ENCODE peak calls at places on chromosomes 13 and 19, in six cellular contexts. W is nephron progenitor cell; D is NB4; I is WERI-Rb-1; S is BJ; V is CD4-positive, alpha-beta T cell. A is an unnamed sample.

GRCh38 chr13:104008075-104008474 is 941.9 kb upstream of the SLC10A2 start:
- DNase-seq in W (no peak), D (no peak), I (peak), S (no peak), V (no peak), A (no peak)

GRCh38 chr13:106623799-106624198 is 55.9 kb upstream of the ARGLU1 start:
- DNase-seq in W (no peak), D (no peak), I (no peak), S (no peak), V (no peak), A (no peak)

GRCh38 chr13:32179708-32180107 is 135.5 kb downstream of the ZAR1L start:
- DNase-seq in W (no peak), D (no peak), I (no peak), S (no peak), V (no peak), A (no peak)

GRCh38 chr19:16001481-16002312 is 52.9 kb downstream of the OR10H4 start:
- DNase-seq in W (no peak), D (peak), I (no peak), S (no peak), V (no peak), A (peak)

GRCh38 chr19:58001895-58002369 is 688 bp downstream of the ZNF606 start:
- DNase-seq in W (peak), D (no peak), I (no peak), S (no peak), V (no peak), A (peak)

GRCh38 chr19:2867025-2867991 is at the start of gene ZNF556:
- DNase-seq in W (no peak), D (peak), I (peak), S (no peak), V (no peak), A (peak)

GRCh38 chr13:110746443-110746842 is 32.9 kb downstream of the ING1 start:
- DNase-seq in W (no peak), D (no peak), I (no peak), S (no peak), V (no peak), A (no peak)

GRCh38 chr19:2446390-2446789 is 10.4 kb downstream of the LMNB2 start:
- DNase-seq in W (no peak), D (no peak), I (peak), S (no peak), V (no peak), A (peak)

GRCh38 chr19:19170053-19170945 is at the start of gene MEF2B:
- DNase-seq in W (peak), D (peak), I (peak), S (no peak), V (peak), A (peak)

GRCh38 chr13:36420437-36420891 is 11.8 kb upstream of the CCNA1 start:
- DNase-seq in W (peak), D (peak), I (peak), S (no peak), V (peak), A (peak)

GRCh38 chr19:45069056-45069455 is 7.2 kb downstream of the ZNF296 start:
- DNase-seq in W (no peak), D (no peak), I (peak), S (no peak), V (no peak), A (no peak)

GRCh38 chr13:74111399-74111798 is 22.8 kb downstream of the KLF12 start:
- DNase-seq in W (no peak), D (no peak), I (no peak), S (no peak), V (no peak), A (no peak)

DNA sequence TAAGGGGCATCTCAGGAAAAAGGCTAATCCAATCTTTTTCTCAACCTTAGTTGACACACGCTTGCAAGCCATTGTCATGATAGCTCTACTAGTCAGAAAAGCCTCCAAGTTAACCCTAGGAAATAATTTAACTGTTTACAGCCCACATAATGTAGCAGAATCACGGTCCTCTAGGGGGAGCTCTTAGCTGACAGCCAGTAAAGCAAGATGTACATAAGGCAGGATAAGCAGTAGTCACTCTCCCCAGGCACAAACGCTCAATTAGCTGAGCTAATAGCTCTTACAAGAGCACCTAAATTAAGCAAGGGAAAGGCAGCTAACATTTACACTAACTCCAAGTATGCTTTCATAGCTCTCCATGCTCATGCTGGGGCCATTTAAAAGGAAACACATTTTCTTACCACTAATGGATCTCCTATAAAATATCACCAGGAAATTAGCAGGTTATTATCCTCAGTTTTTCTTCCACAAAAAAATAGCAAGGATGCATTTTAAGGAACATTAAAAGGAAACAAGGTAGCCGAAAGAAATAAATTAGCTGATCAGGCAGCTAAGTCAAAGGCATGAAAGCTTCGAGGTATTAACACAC is 33.7 kb upstream of the ZSCAN5A start:
- DNase-seq in W (no peak), D (peak), I (peak), S (no peak), V (no peak), A (no peak)
- TF ChIP-seq CTCF in W (no peak), D (peak), I (peak), S (peak), V (peak), A (peak)

GRCh38 chr19:4656102-4656501 is 14.0 kb downstream of the MYDGF start:
- DNase-seq in W (no peak), D (no peak), I (no peak), S (no peak), V (no peak), A (no peak)
- TF ChIP-seq CTCF in W (no peak), D (no peak), I (no peak), S (no peak), V (no peak), A (no peak)

GRCh38 chr13:44739120-44739519 is 163.0 kb upstream of the TSC22D1 start:
- DNase-seq in W (no peak), D (no peak), I (no peak), S (no peak), V (no peak), A (no peak)
- TF ChIP-seq CTCF in W (no peak), D (no peak), I (no peak), S (peak), V (no peak), A (no peak)

GRCh38 chr19:48190288-48191284 is 20.1 kb downstream of the ZSWIM9 start:
- DNase-seq in W (peak), D (peak), I (no peak), S (no peak), V (peak), A (peak)
- TF ChIP-seq CTCF in W (peak), D (no peak), I (no peak), S (no peak), V (no peak), A (peak)

GRCh38 chr13:77056886-77057285 is 29.9 kb upstream of the FBXL3 start:
- DNase-seq in W (no peak), D (no peak), I (no peak), S (no peak), V (no peak), A (no peak)

GRCh38 chr13:77061362-77061761 is 34.4 kb upstream of the FBXL3 start:
- DNase-seq in W (no peak), D (no peak), I (no peak), S (no peak), V (no peak), A (no peak)

GRCh38 chr13:77053192-77053591 is 26.2 kb upstream of the FBXL3 start:
- DNase-seq in W (no peak), D (no peak), I (no peak), S (no peak), V (no peak), A (no peak)

GRCh38 chr13:77055158-77055557 is 28.2 kb upstream of the FBXL3 start:
- DNase-seq in W (no peak), D (no peak), I (no peak), S (no peak), V (no peak), A (no peak)

DNA sequence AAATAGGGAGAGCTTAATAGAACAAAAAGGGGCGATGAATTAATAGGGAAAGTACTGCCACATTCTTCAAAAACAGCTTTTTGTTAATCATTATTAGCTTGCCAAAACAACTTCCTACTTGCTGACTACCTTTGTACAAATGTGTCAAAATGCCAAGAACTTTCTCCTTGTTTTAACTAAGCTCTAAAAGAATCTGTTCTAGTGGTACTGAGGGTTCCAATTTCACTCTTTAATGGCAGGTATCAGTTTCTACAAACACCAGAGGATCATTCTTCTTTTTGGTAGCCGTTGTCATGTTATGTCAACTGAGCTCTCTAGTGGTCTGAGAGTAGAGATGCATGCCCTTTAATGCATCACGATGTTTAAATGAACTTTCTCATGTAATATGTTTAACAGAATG is 29.4 kb upstream of the FBXL3 start:
- DNase-seq in W (no peak), D (no peak), I (no peak), S (no peak), V (no peak), A (no peak)
- TF ChIP-seq CTCF in W (peak), D (no peak), I (no peak), S (no peak), V (no peak), A (no peak)

DNA sequence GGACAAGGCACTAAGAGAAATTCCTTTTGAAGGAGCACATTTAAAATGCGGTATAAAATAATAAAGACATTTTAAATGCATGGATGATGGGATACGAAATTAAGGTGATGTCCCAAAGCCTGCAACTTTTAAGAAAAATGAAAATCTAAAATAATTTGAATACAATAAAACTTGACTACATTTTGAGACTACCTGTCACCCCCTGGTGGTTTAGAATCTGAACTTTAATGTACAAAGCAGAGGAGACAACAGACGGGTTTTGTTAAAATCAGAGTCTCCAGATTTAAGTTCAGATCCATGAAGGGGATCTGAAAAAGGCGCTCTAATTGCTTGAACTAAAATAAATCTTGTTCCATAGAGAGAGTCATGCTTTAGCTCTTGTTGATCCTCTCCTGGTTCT is 1129.3 kb upstream of the PCDH20 start:
- DNase-seq in W (no peak), D (no peak), I (no peak), S (no peak), V (no peak), A (no peak)
- TF ChIP-seq CTCF in W (peak), D (no peak), I (no peak), S (no peak), V (no peak), A (peak)